ENCODE peak calls at places on chromosomes 7 and 10, in four cellular contexts. One of them, this sample, is unnamed.
A peak's percentile ranks its signal among the peaks of the same experiment; 100 is the strongest.

GRCh38 chr10:95278061-95278988 is 12.5 kb downstream of the PDLIM1 start:
- DNase-seq in esophagus muscularis mucosa: peak; percentile 95
- DNase-seq in K562: no peak
- DNase-seq in sigmoid colon: peak; percentile 86
- DNase-seq in this sample: peak; percentile 81

GRCh38 chr7:142626420-142627035 is 122.7 kb upstream of the PRSS1 start:
- DNase-seq in K562: peak; percentile 60
- DNase-seq in sigmoid colon: no peak
- DNase-seq in esophagus muscularis mucosa: no peak
- DNase-seq in this sample: no peak

GRCh38 chr7:149422914-149423285 is 38.0 kb downstream of the ZNF777 start:
- DNase-seq in sigmoid colon: no peak
- DNase-seq in esophagus muscularis mucosa: peak; percentile 88
- DNase-seq in K562: no peak
- DNase-seq in this sample: no peak

GRCh38 chr10:97718178-97718577 is 4.6 kb downstream of the MARVELD1 start:
- DNase-seq in K562: no peak
- DNase-seq in sigmoid colon: peak; percentile 74
- DNase-seq in esophagus muscularis mucosa: no peak
- DNase-seq in this sample: no peak

GRCh38 chr7:155170331-155170730 is 100.2 kb downstream of the HTR5A start:
- DNase-seq in K562: no peak
- DNase-seq in esophagus muscularis mucosa: peak; percentile 31
- DNase-seq in sigmoid colon: no peak
- DNase-seq in this sample: no peak

GRCh38 chr10:114064151-114065045 is 20.7 kb downstream of the ADRB1 start:
- DNase-seq in K562: no peak
- DNase-seq in esophagus muscularis mucosa: no peak
- DNase-seq in sigmoid colon: no peak
- DNase-seq in this sample: no peak

GRCh38 chr7:151231964-151232271 is 365 bp upstream of the CHPF2 start:
- DNase-seq in sigmoid colon: no peak
- DNase-seq in esophagus muscularis mucosa: no peak
- DNase-seq in K562: no peak
- DNase-seq in this sample: no peak

GRCh38 chr10:12081879-12082560 is 13.3 kb downstream of the DHTKD1 start:
- DNase-seq in K562: no peak
- DNase-seq in sigmoid colon: no peak
- DNase-seq in esophagus muscularis mucosa: no peak
- DNase-seq in this sample: no peak

GRCh38 chr7:23246540-23246939 is at the start of gene GPNMB:
- DNase-seq in sigmoid colon: peak; percentile 76
- DNase-seq in esophagus muscularis mucosa: no peak
- DNase-seq in K562: no peak
- DNase-seq in this sample: peak; percentile 84

GRCh38 chr7:83161186-83161585 is 1.5 kb downstream of the PCLO start:
- DNase-seq in sigmoid colon: no peak
- DNase-seq in K562: no peak
- DNase-seq in esophagus muscularis mucosa: no peak
- DNase-seq in this sample: no peak

GRCh38 chr10:79320785-79321493 is 26.3 kb upstream of the PPIF start:
- DNase-seq in sigmoid colon: no peak
- DNase-seq in esophagus muscularis mucosa: no peak
- DNase-seq in K562: no peak
- DNase-seq in this sample: no peak

GRCh38 chr7:4682621-4683042 is 537 bp downstream of the FOXK1 start:
- DNase-seq in K562: peak; percentile 38
- DNase-seq in sigmoid colon: peak; percentile 81
- DNase-seq in esophagus muscularis mucosa: no peak
- DNase-seq in this sample: peak; percentile 75

GRCh38 chr10:27518261-27518660 is 14.2 kb downstream of the RAB18 start:
- DNase-seq in K562: no peak
- DNase-seq in esophagus muscularis mucosa: no peak
- DNase-seq in sigmoid colon: no peak
- DNase-seq in this sample: no peak

GRCh38 chr7:50648570-50649169 is 83.5 kb upstream of the DDC start:
- DNase-seq in K562: no peak
- DNase-seq in esophagus muscularis mucosa: no peak
- DNase-seq in sigmoid colon: no peak
- DNase-seq in this sample: no peak

GRCh38 chr7:51310131-51310583 is 6.5 kb downstream of the COBL start:
- DNase-seq in K562: no peak
- DNase-seq in sigmoid colon: no peak
- DNase-seq in esophagus muscularis mucosa: no peak
- DNase-seq in this sample: no peak

GRCh38 chr10:118551535-118552100 is 43.8 kb downstream of the PRLHR start:
- DNase-seq in K562: no peak
- DNase-seq in sigmoid colon: no peak
- DNase-seq in esophagus muscularis mucosa: peak; percentile 85
- DNase-seq in this sample: no peak

GRCh38 chr7:135330088-135330487 is 96.5 kb downstream of the STRA8 start:
- DNase-seq in esophagus muscularis mucosa: no peak
- DNase-seq in sigmoid colon: no peak
- DNase-seq in K562: no peak
- DNase-seq in this sample: no peak

GRCh38 chr10:35635576-35635975 is 6.5 kb downstream of the FZD8 start:
- DNase-seq in K562: peak; percentile 74
- DNase-seq in esophagus muscularis mucosa: no peak
- DNase-seq in sigmoid colon: no peak
- DNase-seq in this sample: no peak

GRCh38 chr10:69864321-69864720 is 62.6 kb downstream of the COL13A1 start:
- DNase-seq in K562: no peak
- DNase-seq in sigmoid colon: no peak
- DNase-seq in esophagus muscularis mucosa: no peak
- DNase-seq in this sample: no peak

GRCh38 chr7:51118628-51119027 is 198.0 kb downstream of the COBL start:
- DNase-seq in esophagus muscularis mucosa: peak; percentile 57
- DNase-seq in sigmoid colon: no peak
- DNase-seq in K562: no peak
- DNase-seq in this sample: no peak

GRCh38 chr10:86410542-86411124 is 44.0 kb upstream of the GRID1 start:
- DNase-seq in sigmoid colon: no peak
- DNase-seq in esophagus muscularis mucosa: no peak
- DNase-seq in K562: no peak
- DNase-seq in this sample: no peak

GRCh38 chr10:101267336-101267735 is 38.1 kb upstream of the LBX1 start:
- DNase-seq in esophagus muscularis mucosa: no peak
- DNase-seq in sigmoid colon: no peak
- DNase-seq in K562: no peak
- DNase-seq in this sample: no peak

GRCh38 chr7:94111009-94111408 is 106.9 kb upstream of the BET1 start:
- DNase-seq in K562: no peak
- DNase-seq in sigmoid colon: no peak
- DNase-seq in esophagus muscularis mucosa: no peak
- DNase-seq in this sample: no peak

GRCh38 chr10:133248334-133248715 is 10.7 kb downstream of the VENTX start:
- DNase-seq in sigmoid colon: no peak
- DNase-seq in K562: no peak
- DNase-seq in esophagus muscularis mucosa: no peak
- DNase-seq in this sample: no peak

GRCh38 chr10:63409465-63410027 is 56.2 kb downstream of the JMJD1C start:
- DNase-seq in K562: no peak
- DNase-seq in esophagus muscularis mucosa: no peak
- DNase-seq in sigmoid colon: no peak
- DNase-seq in this sample: no peak

GRCh38 chr10:130141460-130141859 is 5.3 kb downstream of the GLRX3 start:
- DNase-seq in sigmoid colon: no peak
- DNase-seq in K562: no peak
- DNase-seq in esophagus muscularis mucosa: no peak
- DNase-seq in this sample: no peak

GRCh38 chr10:49512121-49512809 is 26.7 kb downstream of the ERCC6 start:
- DNase-seq in K562: no peak
- DNase-seq in esophagus muscularis mucosa: no peak
- DNase-seq in sigmoid colon: no peak
- DNase-seq in this sample: no peak

GRCh38 chr10:7696545-7696944 is 6.6 kb upstream of the ITIH2 start:
- DNase-seq in sigmoid colon: peak; percentile 65
- DNase-seq in esophagus muscularis mucosa: no peak
- DNase-seq in K562: no peak
- DNase-seq in this sample: no peak

GRCh38 chr7:80921130-80921529 is 2.3 kb upstream of the SEMA3C start:
- DNase-seq in esophagus muscularis mucosa: no peak
- DNase-seq in K562: no peak
- DNase-seq in sigmoid colon: no peak
- DNase-seq in this sample: no peak

GRCh38 chr10:94279835-94280709 is 82.7 kb downstream of the NOC3L start:
- DNase-seq in K562: peak; percentile 51
- DNase-seq in sigmoid colon: no peak
- DNase-seq in esophagus muscularis mucosa: no peak
- DNase-seq in this sample: no peak

GRCh38 chr10:31207636-31208035 is 111.4 kb upstream of the ZEB1 start:
- DNase-seq in sigmoid colon: no peak
- DNase-seq in K562: no peak
- DNase-seq in esophagus muscularis mucosa: no peak
- DNase-seq in this sample: no peak

GRCh38 chr10:100984670-100985177 is 2.6 kb downstream of the MRPL43 start:
- DNase-seq in sigmoid colon: peak; percentile 45
- DNase-seq in esophagus muscularis mucosa: no peak
- DNase-seq in K562: no peak
- DNase-seq in this sample: peak; percentile 53

GRCh38 chr7:81583882-81584533 is 185.8 kb downstream of the HGF start:
- DNase-seq in esophagus muscularis mucosa: no peak
- DNase-seq in sigmoid colon: no peak
- DNase-seq in K562: no peak
- DNase-seq in this sample: no peak

GRCh38 chr7:76179686-76180085 is 22.0 kb upstream of the SRRM3 start:
- DNase-seq in esophagus muscularis mucosa: no peak
- DNase-seq in sigmoid colon: no peak
- DNase-seq in K562: peak; percentile 36
- DNase-seq in this sample: no peak

GRCh38 chr10:73366381-73367298 is 8.0 kb upstream of the CFAP70 start:
- DNase-seq in esophagus muscularis mucosa: no peak
- DNase-seq in sigmoid colon: no peak
- DNase-seq in K562: peak; percentile 32
- DNase-seq in this sample: no peak
- H3K36me3 ChIP-seq in esophagus muscularis mucosa: peaks cover 45% of the 10 kb centered on the region
- H3K36me3 ChIP-seq in sigmoid colon: no peaks in the 10 kb centered on the region
- H3K36me3 ChIP-seq in K562: peaks cover 45% of the 10 kb centered on the region
- H3K36me3 ChIP-seq in this sample: peaks cover 58% of the 10 kb centered on the region

GRCh38 chr7:108722561-108722960 is 152.9 kb downstream of the DNAJB9 start:
- DNase-seq in sigmoid colon: no peak
- DNase-seq in esophagus muscularis mucosa: no peak
- DNase-seq in K562: no peak
- DNase-seq in this sample: no peak

GRCh38 chr7:108717771-108718170 is 148.1 kb downstream of the DNAJB9 start:
- DNase-seq in K562: no peak
- DNase-seq in sigmoid colon: no peak
- DNase-seq in esophagus muscularis mucosa: no peak
- DNase-seq in this sample: no peak

GRCh38 chr7:108723343-108723957 is 153.8 kb downstream of the DNAJB9 start:
- DNase-seq in esophagus muscularis mucosa: no peak
- DNase-seq in K562: no peak
- DNase-seq in sigmoid colon: no peak
- DNase-seq in this sample: no peak
- TF ChIP-seq EP300 in esophagus muscularis mucosa: no peak
- TF ChIP-seq EP300 in K562: no peak
- TF ChIP-seq EP300 in sigmoid colon: no peak
- TF ChIP-seq EP300 in this sample: no peak

GRCh38 chr7:44075296-44076075 is 6.8 kb downstream of the POLM start:
- DNase-seq in esophagus muscularis mucosa: no peak
- DNase-seq in K562: no peak
- DNase-seq in sigmoid colon: peak; percentile 52
- DNase-seq in this sample: no peak

GRCh38 chr7:44074349-44074695 is 8.0 kb downstream of the POLM start:
- DNase-seq in esophagus muscularis mucosa: no peak
- DNase-seq in sigmoid colon: no peak
- DNase-seq in K562: no peak
- DNase-seq in this sample: no peak

GRCh38 chr7:44071726-44072363 is 6.5 kb upstream of the PGAM2 start:
- DNase-seq in esophagus muscularis mucosa: no peak
- DNase-seq in K562: no peak
- DNase-seq in sigmoid colon: no peak
- DNase-seq in this sample: no peak

GRCh38 chr7:44072364-44073231 is 7.2 kb upstream of the PGAM2 start:
- DNase-seq in K562: peak; percentile 68
- DNase-seq in esophagus muscularis mucosa: peak; percentile 96
- DNase-seq in sigmoid colon: peak; percentile 90
- DNase-seq in this sample: peak; percentile 91

DNA sequence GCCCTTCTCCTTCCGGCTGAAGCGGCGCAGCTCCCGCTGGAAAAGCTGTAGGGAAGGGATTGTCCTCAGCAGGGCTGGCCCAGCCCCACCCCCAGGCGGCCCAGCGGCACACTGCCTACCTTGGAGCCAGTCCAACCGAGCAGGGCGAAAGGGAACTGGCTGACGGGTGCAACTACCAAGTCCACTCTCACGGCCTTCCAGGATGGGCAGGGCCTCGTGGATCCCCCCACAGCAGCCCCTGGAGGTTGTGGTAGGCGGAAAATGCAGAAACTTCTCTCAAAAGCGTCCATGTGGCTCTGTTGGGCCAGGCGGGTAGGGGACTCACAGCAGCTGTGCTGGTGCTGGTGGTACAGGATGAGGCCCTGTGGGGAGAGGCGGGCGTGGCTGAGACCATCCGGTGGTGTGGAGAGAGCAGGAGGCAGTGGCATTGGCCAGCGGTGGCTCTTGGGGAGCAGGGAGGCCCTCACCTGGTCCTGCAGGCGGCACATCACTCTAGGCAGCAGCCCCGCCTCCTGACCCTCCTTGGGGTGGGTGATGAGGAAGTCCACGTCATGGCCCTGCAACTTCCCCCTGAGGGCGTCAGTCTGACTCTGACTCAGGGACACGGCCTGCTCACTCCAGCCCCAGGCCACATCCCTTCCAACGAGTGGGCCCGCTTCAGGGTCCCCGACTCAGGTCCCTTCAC is 8.4 kb upstream of the PGAM2 start:
- DNase-seq in K562: no peak
- DNase-seq in sigmoid colon: peak; percentile 91
- DNase-seq in esophagus muscularis mucosa: no peak
- DNase-seq in this sample: no peak
- TF ChIP-seq POLR2AphosphoS5 in K562: no peak
- TF ChIP-seq POLR2AphosphoS5 in sigmoid colon: peak; percentile 66
- TF ChIP-seq POLR2AphosphoS5 in esophagus muscularis mucosa: peak; percentile 56
- TF ChIP-seq POLR2AphosphoS5 in this sample: no peak

GRCh38 chr7:761101-761500 is 34.0 kb upstream of the PRKAR1B start:
- DNase-seq in sigmoid colon: no peak
- DNase-seq in K562: no peak
- DNase-seq in esophagus muscularis mucosa: no peak
- DNase-seq in this sample: no peak
- H3K36me3 ChIP-seq in sigmoid colon: peaks cover 53% of the 10 kb centered on the region
- H3K36me3 ChIP-seq in K562: peaks cover 91% of the 10 kb centered on the region
- H3K36me3 ChIP-seq in esophagus muscularis mucosa: peaks cover 86% of the 10 kb centered on the region
- H3K36me3 ChIP-seq in this sample: peaks cover 86% of the 10 kb centered on the region

This sample was measured in suprapubic skin.